ENCODE peak calls at places on chromosomes 4 and X, in eight cellular contexts. Z is omental fat pad, I is T-helper 9 cell, F is epithelial cell of esophagus, J is GM18507, C is T-helper 2 cell, E is mucosa of gallbladder, U is KG1. A is an unnamed sample.

GRCh38 chrX:75603833-75604232 is 81.0 kb upstream of the ZDHHC15 start:
- DNase-seq in Z (no peak), I (no peak), F (peak), J (no peak), C (no peak), E (no peak), U (no peak), A (peak)

GRCh38 chr4:137678796-137679195 is 146.5 kb upstream of the PCDH18 start:
- DNase-seq in Z (no peak), I (no peak), F (peak), J (no peak), C (no peak), E (no peak), U (no peak), A (no peak)

GRCh38 chrX:40155617-40156471 is 58.1 kb upstream of the BCOR start:
- DNase-seq in Z (no peak), I (no peak), F (no peak), J (no peak), C (no peak), E (peak), U (no peak), A (no peak)

GRCh38 chr4:2313366-2313765 is 51.5 kb upstream of the MXD4 start:
- DNase-seq in Z (no peak), I (no peak), F (no peak), J (no peak), C (no peak), E (no peak), U (no peak), A (no peak)

GRCh38 chr4:6491235-6491634 is 18.8 kb upstream of the PPP2R2C start:
- DNase-seq in Z (no peak), I (no peak), F (no peak), J (no peak), C (no peak), E (no peak), U (no peak), A (no peak)

GRCh38 chr4:27357283-27357682 is 496.6 kb downstream of the STIM2 start:
- DNase-seq in Z (no peak), I (no peak), F (peak), J (no peak), C (no peak), E (no peak), U (no peak), A (no peak)

GRCh38 chr4:110614173-110614948 is 8.5 kb downstream of the PITX2 start:
- DNase-seq in Z (no peak), I (no peak), F (no peak), J (no peak), C (no peak), E (no peak), U (no peak), A (no peak)

GRCh38 chr4:158314756-158315487 is 104.6 kb downstream of the TMEM144 start:
- DNase-seq in Z (no peak), I (no peak), F (peak), J (no peak), C (no peak), E (no peak), U (no peak), A (no peak)

GRCh38 chrX:139759637-139760036 is 51.7 kb upstream of the MCF2 start:
- DNase-seq in Z (no peak), I (no peak), F (peak), J (no peak), C (no peak), E (no peak), U (no peak), A (no peak)

GRCh38 chrX:147180886-147181285 is 366.3 kb upstream of the CXorf51A start:
- DNase-seq in Z (no peak), I (no peak), F (no peak), J (no peak), C (no peak), E (peak), U (no peak), A (no peak)

GRCh38 chr4:184907216-184907615 is 81.4 kb upstream of the ACSL1 start:
- DNase-seq in Z (no peak), I (no peak), F (no peak), J (no peak), C (no peak), E (no peak), U (no peak), A (no peak)

A was measured in CD8-positive, alpha-beta memory T cell.